ENCODE peak calls at places on chromosomes 4 and X, in four cellular contexts. R, H, E and N are unnamed samples.

GRCh38 chr4:110231869-110232268 is 33.5 kb upstream of the ELOVL6 start:
- DNase-seq in R (no peak), H (no peak), E (no peak), N (no peak)

GRCh38 chr4:61152433-61152832 is 47.7 kb upstream of the ADGRL3 start:
- DNase-seq in E (no peak), H (no peak), R (no peak), N (no peak)

GRCh38 chrX:132631579-132632232 is 142.9 kb upstream of the MBNL3 start:
- DNase-seq in E (peak; percentile 30), H (no peak), R (no peak), N (peak; percentile 26)

GRCh38 chrX:71953946-71954345 is 43.3 kb downstream of the NHSL2 start:
- DNase-seq in H (peak; percentile 49), R (no peak), E (no peak), N (no peak)

GRCh38 chr4:53196872-53197759 is 168.7 kb downstream of the SCFD2 start:
- DNase-seq in R (peak; percentile 60), H (peak; percentile 9), E (peak; percentile 23), N (peak; percentile 55)

GRCh38 chrX:9848718-9849481 is 62.7 kb downstream of the SHROOM2 start:
- DNase-seq in R (no peak), H (no peak), E (no peak), N (no peak)

GRCh38 chrX:48471504-48471903 is 1.4 kb upstream of the SLC38A5 start:
- DNase-seq in H (no peak), E (no peak), R (no peak), N (no peak)

GRCh38 chr4:183870997-183871396 is 34.1 kb upstream of the STOX2 start:
- DNase-seq in E (no peak), R (no peak), H (no peak), N (no peak)

GRCh38 chr4:119039779-119040178 is 95.9 kb upstream of the MYOZ2 start:
- DNase-seq in R (no peak), E (no peak), H (no peak), N (no peak)

GRCh38 chr4:75745721-75746199 is 21.4 kb downstream of the USO1 start:
- DNase-seq in H (no peak), E (no peak), R (no peak), N (no peak)

GRCh38 chr4:94011190-94011589 is 182.6 kb downstream of the ATOH1 start:
- DNase-seq in E (no peak), R (no peak), H (no peak), N (no peak)

GRCh38 chr4:165398570-165398969 is 19.8 kb downstream of the CPE start:
- DNase-seq in R (peak; percentile 68), H (no peak), E (peak; percentile 76), N (no peak)

GRCh38 chrX:115029869-115030564 is 12.6 kb upstream of the IL13RA2 start:
- DNase-seq in E (no peak), H (no peak), R (no peak), N (no peak)

GRCh38 chr4:55989716-55990115 is 41.0 kb downstream of the CEP135 start:
- DNase-seq in E (no peak), R (no peak), H (no peak), N (no peak)

GRCh38 chrX:70171636-70172035 is 5.6 kb upstream of the DGAT2L6 start:
- DNase-seq in E (no peak), R (peak; percentile 13), H (no peak), N (no peak)

GRCh38 chr4:912548-913279 is 19.4 kb downstream of the GAK start:
- DNase-seq in H (peak; percentile 34), R (peak; percentile 53), E (no peak), N (no peak)

GRCh38 chr4:60034371-60034770 is 1165.8 kb upstream of the ADGRL3 start:
- DNase-seq in E (no peak), R (no peak), H (no peak), N (no peak)

GRCh38 chr4:84342161-84342560 is 156.9 kb downstream of the NKX6-1 start:
- DNase-seq in H (no peak), E (no peak), R (no peak), N (no peak)

GRCh38 chr4:137393043-137393442 is 139.3 kb downstream of the PCDH18 start:
- DNase-seq in R (peak; percentile 53), H (no peak), E (peak; percentile 27), N (no peak)

GRCh38 chr4:155304375-155304774 is 72.4 kb downstream of the MAP9 start:
- DNase-seq in E (no peak), H (no peak), R (no peak), N (no peak)

GRCh38 chr4:13918110-13918509 is 290.6 kb upstream of the BOD1L1 start:
- DNase-seq in R (peak; percentile 99), H (peak; percentile 58), E (peak; percentile 99), N (no peak)

GRCh38 chr4:47213971-47214370 is 182.6 kb downstream of the GABRB1 start:
- DNase-seq in H (no peak), E (peak; percentile 97), R (peak; percentile 98), N (no peak)

GRCh38 chr4:123786955-123787354 is 390.4 kb downstream of the SPRY1 start:
- DNase-seq in R (peak; percentile 76), H (peak; percentile 65), E (peak; percentile 29), N (no peak)

GRCh38 chr4:1323635-1324442 is 23.2 kb upstream of the UVSSA start:
- DNase-seq in R (peak; percentile 99), H (peak; percentile 42), E (peak; percentile 95), N (no peak)

GRCh38 chr4:113064244-113064643 is 14.8 kb downstream of the ANK2 start:
- DNase-seq in R (no peak), H (no peak), E (no peak), N (no peak)

GRCh38 chrX:41785685-41786084 is 61.7 kb downstream of the GPR82 start:
- DNase-seq in H (no peak), R (peak; percentile 34), E (peak; percentile 11), N (no peak)

GRCh38 chrX:107827852-107828251 is 2.2 kb downstream of the MID2 start:
- DNase-seq in R (no peak), H (no peak), E (no peak), N (no peak)

GRCh38 chrX:9293051-9293496 is 171.8 kb upstream of the TBL1X start:
- DNase-seq in E (no peak), H (no peak), R (no peak), N (no peak)

GRCh38 chr4:15702941-15703403 is at the start of gene BST1:
- DNase-seq in H (peak; percentile 92), R (peak; percentile 56), E (peak; percentile 71), N (peak; percentile 52)

GRCh38 chrX:53184836-53185235 is 40.2 kb downstream of the KDM5C start:
- DNase-seq in E (peak; percentile 22), H (no peak), R (peak; percentile 69), N (no peak)

GRCh38 chr4:94507708-94508107 is 56.0 kb downstream of the PDLIM5 start:
- DNase-seq in R (peak; percentile 91), H (peak; percentile 80), E (peak; percentile 85), N (no peak)

DNA sequence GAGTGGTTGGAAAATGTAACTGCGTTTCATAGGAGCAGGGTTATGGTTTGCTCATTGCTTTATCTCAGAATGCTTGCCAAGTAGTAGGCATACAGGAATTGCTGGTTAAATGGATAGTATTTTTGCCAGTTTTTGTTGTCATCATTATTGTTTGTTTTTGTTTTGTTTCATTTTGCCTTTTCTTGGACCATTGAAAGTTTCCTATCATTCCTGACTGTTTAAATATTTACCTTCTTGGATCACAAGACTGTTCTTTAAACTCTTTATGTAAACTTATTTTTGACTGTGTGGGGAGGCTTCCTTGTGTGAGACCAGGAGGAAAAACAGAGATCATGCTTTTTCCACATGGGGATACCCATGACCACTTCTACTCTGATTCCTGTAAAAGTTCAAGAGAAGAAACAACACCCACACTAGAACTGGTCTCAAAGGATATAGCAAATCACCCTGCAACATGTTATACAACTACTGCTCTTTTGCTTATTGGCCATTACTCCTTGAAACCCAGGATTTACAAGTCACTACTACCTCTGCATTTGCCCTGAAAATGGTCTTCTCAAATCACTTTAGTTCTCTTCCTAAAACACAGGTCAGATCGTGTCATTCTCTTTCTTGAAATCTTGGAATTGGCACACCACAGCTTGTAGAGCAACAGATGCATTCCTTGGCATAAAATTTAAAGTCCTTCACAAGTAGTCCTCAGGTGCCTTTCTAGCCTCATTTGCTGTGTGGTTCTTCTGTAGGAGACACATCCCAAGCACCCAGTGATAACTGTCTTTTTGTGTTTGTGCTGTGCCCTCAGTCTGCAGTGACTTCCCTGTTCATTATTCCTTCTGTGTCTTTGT is 51.3 kb downstream of the FNIP2 start:
- DNase-seq in H (no peak), E (no peak), R (no peak), N (no peak)
- H3K27ac ChIP-seq in H (peak overlapping the region; percentile 29), E (peak overlapping the region; percentile 59), R (no peak overlapping the region), N (no peak overlapping the region)

GRCh38 chr4:69038582-69038981 is 57.7 kb upstream of the UGT2B7 start:
- DNase-seq in R (no peak), E (peak; percentile 61), H (no peak), N (no peak)

GRCh38 chr4:69044247-69044646 is 52.0 kb upstream of the UGT2B7 start:
- DNase-seq in E (no peak), R (no peak), H (no peak), N (no peak)

DNA sequence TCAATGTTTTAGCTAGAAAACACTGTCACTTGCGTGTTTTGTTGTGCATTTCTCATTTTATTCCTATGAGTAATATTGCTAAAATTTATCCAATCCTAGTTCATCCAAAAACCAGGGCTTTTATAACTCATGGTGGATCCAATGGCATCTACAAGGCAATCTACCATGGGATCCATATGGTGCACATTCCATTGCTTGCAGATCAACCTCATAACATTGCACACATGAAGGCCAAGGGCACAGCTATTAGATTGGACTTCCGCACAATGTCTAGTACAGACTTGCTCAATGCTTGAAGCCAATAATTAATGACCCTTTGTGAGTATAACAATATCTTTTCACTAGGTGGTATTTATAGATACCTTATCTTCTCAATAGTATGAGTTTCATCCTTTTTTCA is 57.2 kb upstream of the UGT2B7 start:
- DNase-seq in H (no peak), E (no peak), R (peak; percentile 26), N (no peak)
- H3K27ac ChIP-seq in H (no peak overlapping the region), E (peak overlapping the region; percentile 53), R (no peak overlapping the region), N (no peak overlapping the region)

GRCh38 chr4:73810191-73810590 is 26.3 kb upstream of the CXCL6 start:
- DNase-seq in R (no peak), H (no peak), E (no peak), N (no peak)
- H3K27ac ChIP-seq in R (no peak overlapping the region), H (no peak overlapping the region), E (no peak overlapping the region), N (no peak overlapping the region)

DNA sequence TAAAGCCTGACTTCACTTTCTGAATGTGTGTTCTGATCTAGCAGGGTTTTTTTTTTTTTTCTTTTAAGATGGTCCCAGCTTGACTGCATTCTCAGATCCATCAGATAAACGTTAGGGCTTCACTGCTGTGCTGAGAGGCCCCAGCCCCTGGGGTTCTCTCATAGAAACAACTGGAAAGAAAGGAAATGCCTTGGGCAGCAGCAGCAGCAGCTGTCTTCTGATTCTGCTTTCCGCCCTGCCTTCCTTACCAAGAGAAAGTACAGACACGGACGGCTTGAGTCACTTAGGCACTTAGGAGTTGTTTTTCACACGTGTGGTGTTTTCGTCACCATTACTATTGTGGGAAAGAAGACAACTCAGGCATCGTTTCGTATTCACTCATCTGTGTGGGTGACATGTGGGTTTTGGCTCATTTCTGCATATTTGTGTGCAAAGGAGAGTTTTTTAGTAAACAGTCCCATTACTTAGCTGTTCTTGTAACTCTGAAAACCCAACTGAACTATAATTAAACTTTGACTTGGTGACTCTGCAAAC is 172.0 kb downstream of the PTTG2 start:
- DNase-seq in E (peak; percentile 98), R (peak; percentile 99), H (peak; percentile 59), N (peak; percentile 77)
- H3K27ac ChIP-seq in E (peak overlapping the region; percentile 93), R (peak overlapping the region; percentile 85), H (peak overlapping the region; percentile 84), N (peak overlapping the region; percentile 59)